ENCODE peak calls at places on chromosomes 6 and 20, in four cellular contexts. V is tibial nerve, T is glutamatergic neuron, R is fibroblast of pulmonary artery. K is an unnamed sample.

GRCh38 chr20:19975436-19975799 is 41.7 kb upstream of the NAA20 start:
- DNase-seq in V (no peak), T (no peak), R (peak), K (no peak)

GRCh38 chr6:168097621-168098430 is 18.8 kb upstream of the FRMD1 start:
- DNase-seq in V (no peak), T (peak), R (no peak), K (no peak)

GRCh38 chr20:20130399-20130798 is 78.1 kb downstream of the CFAP61 start:
- DNase-seq in V (no peak), T (no peak), R (peak), K (peak)

GRCh38 chr6:157106487-157106886 is 216.8 kb downstream of the TMEM242 start:
- DNase-seq in V (no peak), T (no peak), R (peak), K (peak)

GRCh38 chr6:64489760-64490159 is 854.2 kb downstream of the PHF3 start:
- DNase-seq in V (no peak), T (no peak), R (no peak), K (no peak)

GRCh38 chr6:84773431-84774173 is 9.2 kb upstream of the TBX18 start:
- DNase-seq in V (peak), T (peak), R (peak), K (no peak)

GRCh38 chr6:168280020-168280898 is 39.3 kb downstream of the DACT2 start:
- DNase-seq in V (no peak), T (no peak), R (no peak), K (no peak)

GRCh38 chr6:12313992-12314589 is 23.9 kb downstream of the EDN1 start:
- DNase-seq in V (no peak), T (no peak), R (peak), K (peak)

GRCh38 chr6:158442309-158442705 is 117.6 kb upstream of the TMEM181 start:
- DNase-seq in V (no peak), T (no peak), R (no peak), K (no peak)

GRCh38 chr6:137403443-137403842 is 90.8 kb downstream of the OLIG3 start:
- DNase-seq in V (no peak), T (no peak), R (no peak), K (no peak)

GRCh38 chr20:35660122-35660937 is 4.4 kb downstream of the CPNE1 start:
- DNase-seq in V (no peak), T (no peak), R (no peak), K (no peak)

GRCh38 chr20:58715709-58716475 is 23.3 kb downstream of the NPEPL1 start:
- DNase-seq in V (no peak), T (no peak), R (no peak), K (no peak)

GRCh38 chr6:154462425-154462824 is 48.1 kb downstream of the CNKSR3 start:
- DNase-seq in V (no peak), T (no peak), R (no peak), K (peak)

GRCh38 chr20:56875052-56875663 is 246.1 kb downstream of the TFAP2C start:
- DNase-seq in V (no peak), T (no peak), R (peak), K (peak)

GRCh38 chr20:31915491-31916280 is 36.2 kb downstream of the PDRG1 start:
- DNase-seq in V (no peak), T (no peak), R (no peak), K (no peak)

GRCh38 chr20:3706774-3707507 is 5.5 kb downstream of the SIGLEC1 start:
- DNase-seq in V (no peak), T (no peak), R (no peak), K (peak)

GRCh38 chr6:109060585-109060984 is 34.1 kb downstream of the SESN1 start:
- DNase-seq in V (no peak), T (no peak), R (peak), K (no peak)

GRCh38 chr20:19958923-19959322 is 58.2 kb upstream of the NAA20 start:
- DNase-seq in V (no peak), T (no peak), R (no peak), K (no peak)

GRCh38 chr20:34552569-34552968 is 5.9 kb upstream of the MAP1LC3A start:
- DNase-seq in V (no peak), T (no peak), R (no peak), K (no peak)

GRCh38 chr6:149347067-149347466 is 29.6 kb downstream of the TAB2 start:
- DNase-seq in V (no peak), T (no peak), R (no peak), K (no peak)

GRCh38 chr6:144197919-144198318 is 47.6 kb downstream of the STX11 start:
- DNase-seq in V (no peak), T (no peak), R (no peak), K (no peak)

GRCh38 chr6:35058041-35058675 is 83.0 kb downstream of the TCP11 start:
- DNase-seq in V (no peak), T (peak), R (no peak), K (no peak)

GRCh38 chr6:114945392-114945791 is 602.6 kb upstream of the HS3ST5 start:
- DNase-seq in V (no peak), T (no peak), R (no peak), K (no peak)

GRCh38 chr20:33656010-33656782 is 5.9 kb upstream of the C20orf144 start:
- DNase-seq in V (no peak), T (peak), R (no peak), K (no peak)

GRCh38 chr6:31794294-31794865 is 1.2 kb downstream of the VARS1 start:
- DNase-seq in V (no peak), T (no peak), R (peak), K (no peak)

GRCh38 chr6:118281291-118281690 is 266.8 kb upstream of the PLN start:
- DNase-seq in V (no peak), T (no peak), R (no peak), K (no peak)

GRCh38 chr6:16064687-16065086 is 64.2 kb upstream of the MYLIP start:
- DNase-seq in V (no peak), T (no peak), R (no peak), K (no peak)

GRCh38 chr6:155340464-155341129 is 26.3 kb upstream of the TFB1M start:
- DNase-seq in V (no peak), T (no peak), R (peak), K (peak)

GRCh38 chr6:56843476-56844349 is 111.2 kb upstream of the BEND6 start:
- DNase-seq in V (peak), T (peak), R (peak), K (peak)
- TF ChIP-seq CTCF in V (peak), T (peak), R (no peak), K (peak)

DNA sequence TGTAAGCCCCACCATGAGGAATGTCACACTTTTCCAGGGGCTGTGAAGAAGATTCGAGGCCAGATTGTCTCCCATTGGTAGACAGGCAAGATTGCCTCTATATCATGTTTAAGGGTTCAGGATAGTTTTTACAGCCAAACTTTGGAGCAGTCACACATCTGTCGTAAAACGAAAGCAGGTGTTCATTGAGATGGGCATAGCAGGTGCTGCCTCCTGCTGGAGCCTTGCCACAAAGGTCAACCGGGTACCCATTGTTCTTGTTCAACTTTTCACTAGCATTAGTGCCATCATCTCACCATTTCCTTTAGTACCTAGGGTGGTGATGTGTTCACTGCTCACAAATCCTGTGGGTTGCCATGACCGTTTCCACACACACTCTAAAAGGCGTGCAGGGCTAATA is 198.3 kb downstream of the HTR1B start:
- DNase-seq in V (no peak), T (no peak), R (no peak), K (no peak)
- TF ChIP-seq CTCF in V (no peak), T (peak), R (no peak), K (no peak)

GRCh38 chr6:136341967-136342366 is 52.3 kb upstream of the BCLAF1 start:
- DNase-seq in V (no peak), T (no peak), R (no peak), K (no peak)

GRCh38 chr6:136335736-136336362 is 46.2 kb upstream of the BCLAF1 start:
- DNase-seq in V (no peak), T (no peak), R (no peak), K (no peak)

GRCh38 chr6:136337606-136338005 is 48.0 kb upstream of the BCLAF1 start:
- DNase-seq in V (no peak), T (no peak), R (no peak), K (no peak)

GRCh38 chr6:136341367-136341766 is 51.7 kb upstream of the BCLAF1 start:
- DNase-seq in V (no peak), T (no peak), R (no peak), K (no peak)

DNA sequence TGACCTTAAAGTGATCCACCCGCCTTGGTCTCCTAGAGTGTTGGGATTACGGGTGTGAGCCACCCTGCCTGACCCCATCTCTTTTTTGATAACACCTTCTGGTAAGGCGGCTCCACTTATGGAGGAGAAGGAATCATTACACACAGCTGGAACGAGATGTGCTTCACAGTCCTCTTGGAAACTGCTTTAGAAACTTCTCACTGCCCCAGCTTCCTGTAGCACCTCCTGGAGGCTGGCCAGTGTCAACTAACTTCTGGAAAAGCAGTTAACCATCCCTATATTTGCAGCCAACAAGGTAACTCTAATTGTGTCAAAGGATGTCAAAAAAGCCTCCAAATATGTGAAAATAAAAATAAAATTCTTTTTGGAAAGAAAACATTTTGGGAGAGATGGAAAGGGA is 48.8 kb upstream of the BCLAF1 start:
- DNase-seq in V (no peak), T (no peak), R (no peak), K (no peak)
- TF ChIP-seq CTCF in V (no peak), T (no peak), R (no peak), K (no peak)

GRCh38 chr20:63519765-63520593 is 586 bp upstream of the PPDPF start:
- DNase-seq in V (no peak), T (peak), R (peak), K (peak)
- TF ChIP-seq CTCF in V (peak), T (peak), R (no peak), K (peak)

DNA sequence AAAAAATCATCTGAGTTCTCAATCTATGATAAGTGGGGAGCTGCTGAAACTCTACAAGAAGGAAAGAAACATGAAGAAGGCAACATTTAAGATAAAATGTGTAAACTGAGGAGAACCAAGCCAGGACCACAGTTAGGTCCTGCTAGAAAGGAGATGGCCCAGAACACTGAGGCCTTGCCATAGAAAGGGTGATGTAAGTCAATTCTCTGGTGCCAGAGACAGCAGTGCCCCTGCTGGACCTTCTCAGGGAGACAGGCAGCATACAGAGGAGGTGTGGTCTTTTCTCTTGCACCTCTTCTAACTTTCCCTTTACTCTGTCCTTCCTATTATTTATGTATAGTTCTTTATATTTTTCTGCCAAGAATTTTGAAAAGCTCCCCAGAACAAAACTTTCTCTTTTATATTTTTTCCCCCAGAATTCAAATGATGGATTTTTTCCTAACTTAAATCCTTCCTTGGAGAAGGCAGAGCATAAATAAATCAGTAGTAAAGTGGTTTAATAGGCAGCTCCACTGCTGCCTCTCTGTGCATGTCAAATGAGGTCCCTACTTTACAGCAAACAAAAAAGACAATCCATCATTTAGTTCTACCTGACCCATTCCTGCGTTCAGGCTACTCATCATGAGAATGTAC is 9.0 kb downstream of the UQCC2 start:
- DNase-seq in V (no peak), T (no peak), R (peak), K (peak)
- TF ChIP-seq CTCF in V (peak), T (peak), R (peak), K (peak)

GRCh38 chr20:47984437-47984836 is 199.2 kb upstream of the SULF2 start:
- DNase-seq in V (no peak), T (no peak), R (no peak), K (no peak)
- TF ChIP-seq CTCF in V (no peak), T (no peak), R (no peak), K (no peak)

K was measured in MCF 10A.